ENCODE peak calls at places on chromosomes 3 and 15, in six cellular contexts. Q is H9, K is H1, T is IMR-90, J is neuronal stem cell, G is trophoblast cell. M is an unnamed sample.

GRCh38 chr3:161946443-161946960 is 449.9 kb downstream of the OTOL1 start:
- DNase-seq in K (no peak), Q (no peak), G (no peak), J (no peak), T (no peak), M (no peak)

GRCh38 chr3:8558645-8559044 is 57.0 kb downstream of the LMCD1 start:
- DNase-seq in T (no peak), Q (no peak), J (no peak), K (no peak), G (no peak), M (no peak)

GRCh38 chr3:133040696-133041523 is 2.7 kb downstream of the TMEM108 start:
- DNase-seq in G (peak; percentile 93), Q (peak; percentile 80), K (peak; percentile 47), J (peak; percentile 83), T (peak; percentile 71), M (peak; percentile 66)

GRCh38 chr3:94525039-94525438 is 462.2 kb downstream of the NSUN3 start:
- DNase-seq in K (no peak), J (peak; percentile 12), T (peak; percentile 13), Q (peak; percentile 28), G (peak; percentile 3), M (peak; percentile 17)

GRCh38 chr15:49225572-49226281 is 55.7 kb downstream of the GALK2 start:
- DNase-seq in K (peak; percentile 71), J (peak; percentile 23), T (peak; percentile 60), Q (peak; percentile 86), G (peak; percentile 51), M (peak; percentile 73)

GRCh38 chr3:73687081-73688004 is 62.6 kb upstream of the PDZRN3 start:
- DNase-seq in K (no peak), T (peak; percentile 71), Q (no peak), G (no peak), J (no peak), M (peak; percentile 30)

GRCh38 chr3:113658107-113658506 is 38.3 kb downstream of the USF3 start:
- DNase-seq in J (no peak), G (no peak), T (no peak), K (no peak), Q (no peak), M (no peak)

GRCh38 chr3:67534594-67534993 is 119.8 kb downstream of the SUCLG2 start:
- DNase-seq in G (no peak), Q (no peak), T (no peak), K (no peak), J (no peak), M (no peak)

GRCh38 chr3:111904376-111905241 is 45.5 kb downstream of the PHLDB2 start:
- DNase-seq in Q (no peak), J (no peak), G (peak; percentile 92), K (no peak), T (peak; percentile 92), M (peak; percentile 96)

GRCh38 chr3:122508135-122508914 is 6.4 kb downstream of the KPNA1 start:
- DNase-seq in K (no peak), J (no peak), T (no peak), Q (no peak), G (no peak), M (no peak)

GRCh38 chr3:143832433-143832832 is 15.8 kb downstream of the SLC9A9 start:
- DNase-seq in Q (no peak), T (peak; percentile 30), K (no peak), G (peak; percentile 21), J (no peak), M (no peak)

GRCh38 chr3:19901918-19902317 is 32.1 kb downstream of the EFHB start:
- DNase-seq in J (no peak), T (no peak), Q (no peak), K (no peak), G (no peak), M (no peak)

GRCh38 chr3:37030573-37030972 is 37.3 kb downstream of the MLH1 start:
- DNase-seq in G (no peak), K (no peak), Q (no peak), J (no peak), T (no peak), M (no peak)

GRCh38 chr3:39065197-39065596 is 13.4 kb downstream of the WDR48 start:
- DNase-seq in Q (peak; percentile 63), K (peak; percentile 33), G (peak; percentile 29), T (peak; percentile 60), J (no peak), M (peak; percentile 54)

GRCh38 chr15:25169318-25169717 is 214.5 kb downstream of the SNRPN start:
- DNase-seq in G (no peak), Q (peak; percentile 13), K (no peak), T (no peak), J (no peak), M (no peak)

GRCh38 chr15:95868450-95868849 is 462.1 kb upstream of the NR2F2 start:
- DNase-seq in T (no peak), J (no peak), K (no peak), Q (no peak), G (no peak), M (no peak)

GRCh38 chr3:24287728-24288450 is 206.8 kb downstream of the THRB start:
- DNase-seq in J (no peak), G (peak; percentile 51), Q (no peak), K (no peak), T (no peak), M (no peak)

GRCh38 chr15:29690765-29691475 is 131.3 kb downstream of the TJP1 start:
- DNase-seq in G (no peak), J (no peak), Q (no peak), K (no peak), T (peak; percentile 53), M (peak; percentile 24)

GRCh38 chr15:29693225-29693624 is 129.0 kb downstream of the TJP1 start:
- DNase-seq in G (no peak), T (no peak), Q (no peak), K (no peak), J (no peak), M (no peak)

GRCh38 chr15:29689724-29689986 is 132.6 kb downstream of the TJP1 start:
- DNase-seq in J (no peak), T (no peak), G (no peak), K (no peak), Q (no peak), M (no peak)

GRCh38 chr15:29695486-29696167 is 126.6 kb downstream of the TJP1 start:
- DNase-seq in Q (no peak), K (no peak), G (peak; percentile 10), T (no peak), J (no peak), M (no peak)

DNA sequence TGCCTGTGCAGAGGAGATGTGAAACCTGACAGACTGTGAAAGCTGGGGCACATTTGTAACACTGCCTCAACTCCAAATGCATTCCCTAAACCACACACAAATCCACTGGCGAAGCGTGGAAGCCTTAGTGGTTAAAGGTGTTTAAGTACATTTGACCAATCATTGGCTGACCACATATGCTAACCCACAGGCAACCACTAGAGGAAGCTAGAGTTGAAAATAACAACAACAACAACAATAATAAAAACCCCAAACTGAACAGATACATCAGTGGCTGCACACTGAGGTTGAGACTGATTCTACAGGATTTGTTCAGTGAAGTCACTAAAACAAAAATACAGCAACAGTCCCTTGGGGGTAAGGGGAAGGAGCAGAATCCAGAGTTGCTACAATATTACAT is 129.7 kb downstream of the TJP1 start:
- DNase-seq in K (no peak), T (no peak), Q (no peak), G (no peak), J (no peak), M (no peak)
- H3K4me2 ChIP-seq in K (no peak overlapping the region), T (no peak overlapping the region), Q (no peak overlapping the region), G (no peak overlapping the region), J (no peak overlapping the region), M (no peak overlapping the region)

GRCh38 chr3:28667646-28668376 is 319.2 kb upstream of the AZI2 start:
- DNase-seq in Q (peak; percentile 80), K (peak; percentile 49), J (peak; percentile 76), T (peak; percentile 52), G (peak; percentile 83), M (peak; percentile 66)
- H3K14ac ChIP-seq in Q (no peak overlapping the region), K (no peak overlapping the region), J (no peak overlapping the region), T (no peak overlapping the region), G (no peak overlapping the region), M (no peak overlapping the region)

GRCh38 chr3:158097571-158098553 is 8.4 kb downstream of the SHOX2 start:
- DNase-seq in K (peak; percentile 85), G (peak; percentile 91), Q (peak; percentile 95), T (peak; percentile 57), J (peak; percentile 86), M (peak; percentile 45)
- H2AFZ ChIP-seq in K (peak overlapping the region; percentile 89), G (peak overlapping the region; percentile 51), Q (peak overlapping the region; percentile 41), T (peak overlapping the region; percentile 80), J (peak overlapping the region; percentile 98), M (no peak overlapping the region)

GRCh38 chr3:32438596-32439344 is 47.1 kb downstream of the CMTM7 start:
- DNase-seq in J (no peak), G (peak; percentile 66), K (no peak), T (no peak), Q (no peak), M (no peak)
- H3K4me2 ChIP-seq in J (no peak overlapping the region), G (peak overlapping the region; percentile 30), K (no peak overlapping the region), T (no peak overlapping the region), Q (no peak overlapping the region), M (no peak overlapping the region)

GRCh38 chr3:14338898-14339458 is 63.4 kb upstream of the SLC6A6 start:
- DNase-seq in G (no peak), J (no peak), K (no peak), T (no peak), Q (no peak), M (no peak)

GRCh38 chr3:14337828-14338227 is 64.6 kb upstream of the SLC6A6 start:
- DNase-seq in T (no peak), G (no peak), K (no peak), J (no peak), Q (no peak), M (no peak)

GRCh38 chr3:14336414-14337285 is 65.8 kb upstream of the SLC6A6 start:
- DNase-seq in T (no peak), K (no peak), Q (no peak), J (no peak), G (peak; percentile 95), M (no peak)

GRCh38 chr3:14335774-14336413 is 66.5 kb upstream of the SLC6A6 start:
- DNase-seq in J (no peak), G (no peak), K (no peak), T (no peak), Q (no peak), M (no peak)

GRCh38 chr3:14338242-14338641 is 64.2 kb upstream of the SLC6A6 start:
- DNase-seq in K (no peak), G (no peak), J (no peak), T (no peak), Q (no peak), M (no peak)
- H3K14ac ChIP-seq in K (no peak overlapping the region), G (no peak overlapping the region), J (no peak overlapping the region), T (no peak overlapping the region), Q (no peak overlapping the region), M (no peak overlapping the region)

GRCh38 chr3:100702082-100703014 is 6.9 kb upstream of the TFG start:
- DNase-seq in G (peak; percentile 60), Q (no peak), J (no peak), T (no peak), K (no peak), M (no peak)
- H2AFZ ChIP-seq in G (no peak overlapping the region), Q (no peak overlapping the region), J (no peak overlapping the region), T (no peak overlapping the region), K (no peak overlapping the region), M (no peak overlapping the region)

DNA sequence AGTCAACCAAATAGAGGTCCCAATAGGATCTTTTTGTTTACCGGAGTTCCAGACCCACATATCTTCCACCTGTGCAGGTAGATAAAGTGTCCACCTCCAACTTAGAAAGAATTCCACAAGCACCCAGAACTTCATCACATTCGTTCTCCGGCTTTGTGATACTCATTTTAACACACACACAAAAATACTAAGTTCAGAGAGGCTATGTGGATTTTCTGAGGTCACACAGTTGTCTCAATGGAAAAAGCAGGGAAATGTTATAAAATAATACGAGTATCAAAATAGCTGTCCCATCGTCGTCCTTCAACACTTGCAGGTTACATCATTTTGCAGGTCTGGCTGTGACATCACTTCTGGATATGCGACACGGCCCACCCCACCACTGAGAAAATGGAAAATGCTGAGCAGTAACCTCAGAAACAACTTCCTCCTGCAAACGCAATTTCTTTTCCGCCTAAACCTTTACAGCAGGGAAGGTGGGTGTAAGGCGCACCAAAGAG is 137.6 kb downstream of the TMCO5A start:
- DNase-seq in K (no peak), T (no peak), Q (no peak), J (no peak), G (peak; percentile 17), M (no peak)
- H3K4me2 ChIP-seq in K (peak overlapping the region; percentile 100), T (peak overlapping the region; percentile 81), Q (peak overlapping the region; percentile 85), J (peak overlapping the region; percentile 63), G (peak overlapping the region; percentile 79), M (peak overlapping the region; percentile 71)